ENCODE peak calls at places on chromosomes 13 and 19, in five cellular contexts. T, I, U, M and N are unnamed samples. For H3K27me3, the result is how much of the 10 kb centered on the place peaks cover.

GRCh38 chr19:7883796-7884570 is 4.3 kb upstream of the LRRC8E start:
- DNase-seq in U (no peak), T (no peak), I (no peak), M (no peak), N (no peak)

GRCh38 chr19:36460046-36460445 is 29.3 kb downstream of the ZNF566 start:
- DNase-seq in T (no peak), I (no peak), M (no peak), U (no peak), N (no peak)

GRCh38 chr19:29315566-29315965 is 102.6 kb upstream of the UQCRFS1 start:
- DNase-seq in T (no peak), I (no peak), M (no peak), U (no peak), N (no peak)

GRCh38 chr13:47215741-47216140 is 318.9 kb upstream of the HTR2A start:
- DNase-seq in I (no peak), M (peak), U (no peak), T (no peak), N (no peak)

GRCh38 chr19:11473725-11474124 is 7.1 kb downstream of the ELAVL3 start:
- DNase-seq in T (no peak), U (no peak), I (no peak), M (no peak), N (no peak)

GRCh38 chr19:53537523-53538377 is at the start of gene ZNF331:
- DNase-seq in M (peak), U (no peak), I (peak), T (peak), N (no peak)

GRCh38 chr13:23375007-23375971 is 58.2 kb downstream of the SACS start:
- DNase-seq in U (peak), I (peak), M (peak), T (peak), N (no peak)

GRCh38 chr19:14516746-14517438 is 1.3 kb downstream of the DNAJB1 start:
- DNase-seq in M (no peak), U (no peak), T (no peak), I (peak), N (no peak)

GRCh38 chr19:17922138-17922537 is 10.7 kb upstream of the CCDC124 start:
- DNase-seq in U (no peak), M (no peak), T (no peak), I (no peak), N (no peak)

GRCh38 chr19:13833330-13834265 is 38.4 kb downstream of the ZSWIM4 start:
- DNase-seq in I (peak), M (peak), U (no peak), T (peak), N (peak)

GRCh38 chr19:29665215-29665825 is at the start of gene PLEKHF1:
- DNase-seq in M (peak), T (peak), I (peak), U (peak), N (no peak)

GRCh38 chr13:57003682-57004081 is 137.0 kb upstream of the PRR20A start:
- DNase-seq in M (no peak), U (no peak), I (no peak), T (no peak), N (no peak)
- H3K27me3 ChIP-seq in M (under half), U (under half), I (under half), T (under half), N (under half)

GRCh38 chr19:39083983-39084731 is at the start of gene ACP7:
- DNase-seq in T (no peak), M (peak), U (no peak), I (no peak), N (no peak)
- H3K4me3 ChIP-seq in T (no peak), M (peak), U (peak), I (peak), N (peak)

GRCh38 chr19:50536662-50537305 is 23.1 kb upstream of the ASPDH start:
- DNase-seq in I (no peak), T (no peak), U (no peak), M (no peak), N (no peak)

GRCh38 chr19:50535672-50536071 is 22.0 kb upstream of the ASPDH start:
- DNase-seq in U (no peak), T (no peak), M (no peak), I (no peak), N (no peak)

GRCh38 chr19:50534478-50534877 is 20.8 kb upstream of the ASPDH start:
- DNase-seq in U (no peak), I (no peak), T (no peak), M (no peak), N (no peak)

GRCh38 chr19:50532952-50533351 is 19.2 kb upstream of the ASPDH start:
- DNase-seq in I (no peak), U (no peak), M (no peak), T (no peak), N (no peak)

DNA sequence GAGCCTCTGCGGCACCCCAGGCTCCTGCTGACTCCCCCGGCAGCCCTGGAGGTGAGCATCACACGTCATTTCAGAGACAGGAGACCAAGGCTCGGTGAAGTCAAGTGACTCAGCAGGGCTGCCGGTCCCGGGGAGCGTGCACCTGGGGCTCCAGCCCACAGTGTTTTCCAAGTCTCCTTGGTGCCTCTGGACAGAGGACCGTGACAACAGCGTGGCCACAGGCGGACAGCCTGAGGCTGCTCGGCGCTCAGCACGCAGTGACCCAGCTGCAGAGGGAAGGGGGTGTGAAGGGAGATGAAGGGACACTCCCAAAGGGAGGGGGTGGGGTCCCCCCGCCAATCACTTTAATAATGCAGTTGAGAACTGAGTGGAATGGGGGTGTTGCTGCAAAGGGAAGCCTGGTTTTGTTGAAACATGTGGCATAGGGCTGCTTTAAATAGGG is 17.5 kb upstream of the ASPDH start:
- DNase-seq in M (peak), T (no peak), U (no peak), I (no peak), N (no peak)
- H3K27ac ChIP-seq in M (no peak), T (no peak), U (no peak), I (no peak), N (no peak)

DNA sequence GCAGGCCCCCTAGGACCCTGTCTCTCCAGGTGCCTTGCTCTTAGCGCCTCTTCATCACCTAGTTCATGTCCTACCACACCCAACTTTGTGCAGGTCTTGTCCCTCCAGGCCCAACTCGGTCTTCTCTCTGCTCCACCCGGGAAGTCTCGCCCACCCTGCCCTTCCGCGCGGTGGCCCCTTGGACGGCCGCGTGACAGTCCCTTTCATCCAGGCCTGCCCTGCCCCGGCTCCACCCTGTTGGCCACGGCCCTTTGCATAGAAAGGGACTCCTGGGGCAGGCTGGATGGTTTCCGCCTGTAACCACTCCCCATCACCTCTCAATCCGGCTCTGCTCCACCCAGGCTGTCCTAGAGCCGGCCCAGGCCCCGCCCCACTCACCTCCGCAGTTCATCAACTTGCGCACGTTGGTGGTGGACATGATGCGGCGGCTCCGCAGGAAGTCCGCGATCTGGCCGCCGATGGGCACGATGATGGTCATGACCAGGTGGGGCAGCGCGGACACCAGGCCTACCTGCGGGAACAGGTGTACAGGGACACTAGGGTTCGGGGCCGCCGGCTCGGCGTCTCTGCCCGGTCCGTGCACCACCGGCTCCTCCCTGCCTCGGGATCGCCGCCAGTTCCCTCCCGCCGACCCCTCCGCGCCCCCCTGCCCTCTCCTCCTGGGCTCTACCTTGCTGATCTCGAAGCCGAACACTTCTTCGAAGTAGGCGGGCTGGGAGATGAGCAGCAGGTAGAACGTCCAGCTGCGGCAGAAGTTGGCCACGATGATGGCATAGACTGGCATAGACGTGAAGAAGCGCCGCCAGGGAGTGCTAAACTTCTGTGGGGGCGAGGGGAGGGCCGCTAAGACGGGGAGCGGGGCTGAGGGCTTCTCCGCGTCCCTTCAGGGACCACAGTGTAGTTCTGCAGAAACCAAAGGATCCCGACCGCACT is 7.2 kb downstream of the GFY start:
- DNase-seq in M (no peak), T (no peak), I (peak), U (no peak), N (no peak)
- H3K27me3 ChIP-seq in M (under half), T (under half), I (half or more), U (under half), N (under half)

GRCh38 chr19:16326401-16327130 is 1.9 kb downstream of the KLF2 start:
- DNase-seq in I (peak), U (peak), M (no peak), T (no peak), N (no peak)

GRCh38 chr19:16327501-16327900 is 2.9 kb downstream of the KLF2 start:
- DNase-seq in U (no peak), T (no peak), I (peak), M (no peak), N (no peak)

GRCh38 chr19:16327911-16328823 is 3.5 kb downstream of the KLF2 start:
- DNase-seq in I (peak), M (no peak), T (peak), U (no peak), N (peak)

GRCh38 chr19:16325671-16326400 is 1.2 kb downstream of the KLF2 start:
- DNase-seq in T (peak), M (no peak), I (peak), U (peak), N (no peak)

GRCh38 chr19:16327131-16327450 is 2.5 kb downstream of the KLF2 start:
- DNase-seq in M (no peak), U (no peak), I (no peak), T (no peak), N (no peak)
- H3K4me3 ChIP-seq in M (no peak), U (peak), I (peak), T (peak), N (peak)

DNA sequence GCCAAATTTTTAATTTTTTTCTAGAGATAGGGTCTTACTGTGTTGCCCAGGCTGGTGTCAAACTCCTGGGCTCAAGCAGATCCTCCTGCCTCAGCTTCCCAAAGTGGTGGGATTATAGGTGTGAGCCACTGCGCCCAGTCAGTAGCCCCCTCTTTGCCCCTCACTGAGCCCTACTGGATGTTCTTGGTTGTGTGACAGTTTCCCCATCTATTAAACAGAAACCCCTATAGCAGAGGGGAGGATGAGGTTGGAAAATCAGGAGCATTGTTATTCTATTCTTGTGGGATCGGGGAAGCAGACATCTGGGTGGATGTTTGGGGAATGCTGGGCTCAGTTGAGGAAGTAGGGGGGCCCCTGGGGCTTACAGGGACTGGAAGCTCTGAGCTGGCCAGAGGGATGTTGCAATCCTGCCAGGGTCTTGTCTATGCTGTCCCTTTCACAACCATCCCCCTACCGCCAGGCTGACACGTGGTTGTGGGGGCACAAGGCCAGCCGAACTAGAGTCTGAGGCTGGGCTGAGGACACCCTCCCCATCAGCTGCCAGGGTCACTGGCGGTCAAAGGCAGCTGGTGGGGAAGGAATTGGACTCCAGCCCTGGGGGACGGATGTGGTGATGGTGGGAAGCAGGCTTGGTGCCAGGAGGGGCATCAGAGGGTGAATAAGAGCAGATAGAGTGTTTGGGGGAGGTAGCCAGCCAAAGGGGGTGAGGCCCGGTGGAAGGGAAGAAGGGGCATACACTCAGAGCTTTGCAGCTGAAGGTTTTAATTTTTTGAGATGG is 10.9 kb downstream of the APOC1 start:
- DNase-seq in U (no peak), I (peak), M (no peak), T (peak), N (no peak)
- H3K27ac ChIP-seq in U (no peak), I (peak), M (no peak), T (no peak), N (peak)

GRCh38 chr19:1446713-1447564 is 3.0 kb upstream of the APC2 start:
- DNase-seq in T (no peak), U (no peak), I (no peak), M (no peak), N (no peak)
- H3K27me3 ChIP-seq in T (under half), U (under half), I (half or more), M (under half), N (under half)